ENCODE peak calls at places on chromosomes 13 and 19, in five cellular contexts. X is activated CD8-positive, alpha-beta memory T cell treated with anti-CD3 and anti-CD28 coated beads for 24 hours; M is cardiac fibroblast; V is Kasumi-1; O is iris pigment epithelial cell. D is an unnamed sample.

GRCh38 chr13:30052127-30052526 is 201.7 kb upstream of the UBL3 start:
- DNase-seq in X (no peak), M (no peak), V (peak), O (no peak), D (no peak)

GRCh38 chr19:2312819-2313501 is 5.0 kb upstream of the LINGO3 start:
- DNase-seq in X (no peak), M (no peak), V (no peak), O (no peak), D (no peak)

GRCh38 chr19:49560358-49560900 is 19.9 kb downstream of the NOSIP start:
- DNase-seq in X (peak), M (no peak), V (no peak), O (no peak), D (no peak)

GRCh38 chr13:21034602-21035190 is 26.7 kb downstream of the LATS2 start:
- DNase-seq in X (no peak), M (peak), V (peak), O (peak), D (peak)

GRCh38 chr19:43504426-43505185 is at the start of gene PHLDB3:
- DNase-seq in X (no peak), M (peak), V (peak), O (peak), D (no peak)

GRCh38 chr13:48818495-48818961 is 157.2 kb upstream of the FNDC3A start:
- DNase-seq in X (no peak), M (peak), V (no peak), O (peak), D (peak)

GRCh38 chr13:28012383-28012782 is 23.9 kb upstream of the URAD start:
- DNase-seq in X (no peak), M (no peak), V (no peak), O (peak), D (no peak)

GRCh38 chr13:81382236-81382635 is 1041.3 kb upstream of the SPRY2 start:
- DNase-seq in X (no peak), M (no peak), V (no peak), O (no peak), D (no peak)

GRCh38 chr19:41746593-41747227 is 8.6 kb upstream of the CEACAM6 start:
- DNase-seq in X (peak), M (peak), V (peak), O (peak), D (peak)

GRCh38 chr13:95251641-95252040 is 49.6 kb downstream of the ABCC4 start:
- DNase-seq in X (no peak), M (no peak), V (no peak), O (no peak), D (no peak)

GRCh38 chr19:35750167-35750566 is 1.8 kb downstream of the LIN37 start:
- DNase-seq in X (no peak), M (no peak), V (no peak), O (no peak), D (no peak)

GRCh38 chr13:106567421-106568224 is at the start of gene ARGLU1:
- DNase-seq in X (peak), M (no peak), V (peak), O (peak), D (peak)